ENCODE peak calls at places on chromosomes 12 and 14, in ten cellular contexts. B, Q, C, Y, M, K, O, V, L and U are unnamed samples.

GRCh38 chr12:121053706-121054105 is 14.7 kb upstream of the OASL start:
- DNase-seq in B (no peak), L (no peak), V (no peak), Q (no peak), M (no peak), Y (no peak), C (no peak), O (no peak), K (no peak), U (no peak)

GRCh38 chr12:16520328-16520727 is 85.6 kb downstream of the LMO3 start:
- DNase-seq in V (no peak), C (no peak), B (no peak), K (no peak), L (no peak), M (no peak), O (no peak), Q (no peak), Y (no peak), U (no peak)

GRCh38 chr14:54642950-54643695 is 76.2 kb downstream of the SAMD4A start:
- DNase-seq in V (no peak), Y (no peak), K (no peak), C (peak), Q (no peak), M (no peak), L (no peak), O (peak), B (no peak), U (no peak)

GRCh38 chr12:54251667-54252284 is 28.1 kb downstream of the CBX5 start:
- DNase-seq in M (no peak), K (peak), Q (peak), L (no peak), O (peak), V (no peak), Y (no peak), C (peak), B (no peak), U (no peak)

GRCh38 chr12:11834104-11834812 is 184.8 kb downstream of the ETV6 start:
- DNase-seq in Q (no peak), L (no peak), B (no peak), M (no peak), C (peak), K (no peak), O (peak), Y (no peak), V (no peak), U (no peak)

GRCh38 chr12:41202051-41202450 is 13.9 kb downstream of the PDZRN4 start:
- DNase-seq in B (no peak), C (no peak), L (no peak), Y (no peak), V (no peak), M (no peak), O (no peak), K (no peak), Q (no peak), U (no peak)

GRCh38 chr14:80456200-80456599 is 244.9 kb upstream of the DIO2 start:
- DNase-seq in M (no peak), L (no peak), V (no peak), Y (no peak), C (peak), B (no peak), Q (no peak), O (peak), K (no peak), U (no peak)

GRCh38 chr12:95605875-95606274 is 54.6 kb upstream of the USP44 start:
- DNase-seq in O (peak), C (no peak), L (no peak), Q (no peak), M (no peak), V (no peak), Y (no peak), B (no peak), K (no peak), U (no peak)

GRCh38 chr14:95561001-95561412 is 26.2 kb downstream of the GLRX5 start:
- DNase-seq in M (peak), K (peak), V (peak), O (peak), Q (peak), C (peak), L (peak), B (peak), Y (peak), U (peak)

GRCh38 chr12:67452119-67452805 is 183.1 kb downstream of the CAND1 start:
- DNase-seq in V (no peak), C (no peak), B (no peak), L (no peak), Q (no peak), Y (no peak), M (no peak), O (no peak), K (no peak), U (no peak)

GRCh38 chr12:73547421-73547820 is 990.2 kb upstream of the ATXN7L3B start:
- DNase-seq in L (no peak), B (no peak), K (no peak), V (no peak), Y (no peak), C (peak), M (no peak), Q (no peak), O (no peak), U (no peak)

GRCh38 chr12:47818701-47819543 is 781 bp downstream of the HDAC7 start:
- DNase-seq in Q (peak), K (peak), Y (peak), L (peak), V (no peak), M (peak), C (no peak), O (peak), B (peak), U (no peak)

GRCh38 chr12:132246997-132247717 is 82.2 kb downstream of the GALNT9 start:
- DNase-seq in Q (no peak), C (no peak), L (peak), V (no peak), O (no peak), B (peak), M (no peak), Y (no peak), K (no peak), U (no peak)

GRCh38 chr14:50007123-50007903 is 109.1 kb downstream of the VCPKMT start:
- DNase-seq in B (no peak), C (no peak), V (no peak), K (no peak), M (peak), Y (no peak), L (no peak), Q (peak), O (no peak), U (no peak)

GRCh38 chr12:127241056-127241830 is 1025.7 kb upstream of the TMEM132C start:
- DNase-seq in M (no peak), Y (no peak), K (no peak), O (peak), B (no peak), C (peak), Q (no peak), V (no peak), L (no peak), U (no peak)

GRCh38 chr12:124395986-124396385 is 101.1 kb downstream of the RFLNA start:
- DNase-seq in Q (no peak), M (no peak), B (no peak), Y (no peak), K (no peak), L (no peak), C (no peak), O (no peak), V (no peak), U (no peak)

GRCh38 chr12:92503029-92503931 is 199.5 kb upstream of the PLEKHG7 start:
- DNase-seq in V (no peak), L (no peak), B (no peak), Y (peak), O (no peak), Q (no peak), M (no peak), C (peak), K (no peak), U (no peak)

GRCh38 chr12:83245156-83245555 is 558.5 kb downstream of the TMTC2 start:
- DNase-seq in Q (no peak), O (no peak), M (no peak), Y (no peak), K (no peak), L (no peak), C (no peak), B (no peak), V (no peak), U (no peak)

GRCh38 chr12:31591308-31591901 is 469 bp upstream of the DENND5B start:
- DNase-seq in Q (peak), K (no peak), V (no peak), Y (peak), M (no peak), L (peak), C (peak), O (peak), B (no peak), U (no peak)

DNA sequence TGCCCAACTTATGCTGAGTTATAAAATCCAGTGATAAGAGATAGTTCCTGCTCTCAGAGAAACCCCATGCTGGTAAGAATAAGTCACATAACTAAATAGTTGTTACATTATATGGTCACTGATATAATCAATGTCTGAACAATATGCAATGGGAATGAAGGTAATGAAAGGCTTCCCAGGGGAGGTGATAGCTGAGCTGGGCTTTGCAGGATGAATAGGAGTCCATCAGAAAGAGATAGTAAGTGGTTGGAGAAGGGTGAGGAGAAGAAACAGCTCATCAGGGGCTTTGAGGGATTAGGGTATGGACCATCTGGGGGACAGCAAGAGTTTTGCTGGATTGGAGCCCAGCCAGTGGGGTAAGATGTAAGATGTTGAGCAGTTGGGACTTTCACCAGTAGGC is 266.7 kb upstream of the CRY1 start:
- DNase-seq in V (no peak), L (no peak), Q (no peak), K (no peak), C (no peak), Y (no peak), O (no peak), M (no peak), B (no peak), U (no peak)
- H3K4me3 ChIP-seq in V (no peak), L (no peak), Q (no peak), K (no peak), C (no peak), Y (no peak), O (no peak), M (no peak), B (no peak), U (no peak)

DNA sequence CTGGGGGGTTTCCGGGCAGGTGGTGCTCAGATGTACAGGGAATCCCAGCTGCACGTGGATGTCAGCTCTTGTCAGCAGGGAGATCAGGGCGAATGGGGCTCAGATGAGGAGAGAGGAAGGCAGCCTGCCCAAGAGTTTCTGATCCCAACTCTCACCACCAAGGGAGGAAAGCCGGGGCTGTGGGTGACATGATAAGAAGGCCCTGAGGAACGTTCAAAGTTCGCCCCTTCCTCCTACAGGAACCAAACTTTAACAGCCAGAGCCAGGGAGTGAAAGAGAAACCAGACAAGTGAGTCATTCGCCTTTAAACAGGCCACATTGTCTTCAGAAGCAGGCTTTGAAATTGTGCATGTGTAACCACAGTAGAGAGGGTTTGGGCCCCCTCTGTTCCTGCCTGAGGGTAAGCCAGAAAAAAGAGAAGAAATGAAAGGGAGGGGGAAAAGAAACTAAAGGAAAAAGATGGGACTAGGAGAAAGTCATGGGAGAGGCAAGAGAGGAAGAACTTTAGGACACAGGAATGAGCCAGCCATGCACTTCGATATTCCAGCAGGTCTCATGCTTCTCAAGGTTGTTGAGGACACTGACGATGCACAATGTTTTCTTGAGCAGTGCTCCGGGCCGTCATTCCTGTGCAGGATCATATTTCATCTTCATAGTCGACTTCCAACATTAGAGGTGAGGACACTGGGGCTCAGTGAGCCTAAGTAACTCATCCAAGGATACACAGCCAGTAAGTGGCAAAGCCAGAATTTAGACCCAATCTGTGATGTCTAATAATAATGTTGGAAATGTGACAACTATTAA is 691.4 kb upstream of the TBX3 start:
- DNase-seq in K (no peak), V (no peak), Q (no peak), B (no peak), Y (no peak), C (peak), O (peak), M (no peak), L (no peak), U (no peak)
- H3K4me3 ChIP-seq in K (no peak), V (no peak), Q (no peak), B (no peak), Y (no peak), C (no peak), O (no peak), M (no peak), L (no peak), U (no peak)

GRCh38 chr14:40733206-40733605 is 873.5 kb upstream of the LRFN5 start:
- DNase-seq in M (no peak), L (no peak), Q (no peak), B (no peak), Y (no peak), V (no peak), C (no peak), O (no peak), K (no peak), U (no peak)
- H3K4me3 ChIP-seq in M (no peak), L (no peak), Q (no peak), B (no peak), Y (no peak), V (no peak), C (no peak), O (no peak), K (no peak), U (no peak)

GRCh38 chr12:57219205-57219992 is 2.8 kb downstream of the NXPH4 start:
- DNase-seq in Q (no peak), K (no peak), M (no peak), C (no peak), B (no peak), O (no peak), Y (no peak), V (no peak), L (no peak), U (no peak)

GRCh38 chr12:57219993-57220728 is 3.6 kb downstream of the NXPH4 start:
- DNase-seq in K (no peak), L (no peak), O (no peak), V (no peak), B (no peak), Y (no peak), C (no peak), Q (no peak), M (no peak), U (no peak)

GRCh38 chr12:57216014-57216891 is at the start of gene NXPH4:
- DNase-seq in V (no peak), Q (peak), B (no peak), M (peak), L (no peak), K (peak), O (no peak), C (no peak), Y (peak), U (no peak)

GRCh38 chr12:57216931-57217871 is 607 bp downstream of the NXPH4 start:
- DNase-seq in C (no peak), Q (peak), Y (no peak), K (no peak), O (no peak), B (no peak), L (no peak), M (no peak), V (no peak), U (peak)

GRCh38 chr12:57218030-57218853 is 1.6 kb downstream of the NXPH4 start:
- DNase-seq in K (no peak), B (no peak), V (no peak), Q (no peak), Y (no peak), L (no peak), C (no peak), O (no peak), M (no peak), U (no peak)
- H3K4me3 ChIP-seq in K (no peak), B (no peak), V (peak), Q (no peak), Y (no peak), L (no peak), C (no peak), O (no peak), M (no peak), U (no peak)

GRCh38 chr14:55963295-55963694 is 154.9 kb upstream of the PELI2 start:
- DNase-seq in L (no peak), O (no peak), C (no peak), K (no peak), Y (no peak), M (no peak), Q (no peak), V (no peak), B (no peak), U (no peak)

GRCh38 chr14:55954108-55954507 is 164.1 kb upstream of the PELI2 start:
- DNase-seq in B (no peak), O (no peak), Y (no peak), V (no peak), L (no peak), K (no peak), M (no peak), C (no peak), Q (no peak), U (no peak)

GRCh38 chr14:55955175-55955574 is 163.0 kb upstream of the PELI2 start:
- DNase-seq in Y (no peak), K (no peak), V (no peak), O (no peak), C (no peak), M (no peak), Q (no peak), B (no peak), L (no peak), U (no peak)

DNA sequence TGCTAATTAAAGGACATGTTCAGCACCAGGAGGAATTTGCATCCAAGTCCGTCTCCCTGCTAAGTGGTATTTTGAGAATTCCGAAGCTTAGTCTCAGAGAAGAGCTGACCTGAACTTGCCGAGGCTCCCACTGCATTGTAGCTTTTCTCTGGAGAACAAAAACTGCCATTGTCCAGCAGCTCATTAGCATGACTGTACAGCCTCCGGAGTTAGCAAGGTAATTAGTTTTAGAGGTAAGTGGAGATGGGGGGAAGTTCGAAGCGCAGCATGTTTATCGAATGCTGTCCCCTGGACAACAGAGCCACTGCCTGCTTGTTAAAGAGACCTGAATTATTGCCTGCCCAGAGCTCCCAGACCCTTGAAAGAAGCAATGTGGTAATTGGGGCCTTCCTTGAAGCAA is 160.3 kb upstream of the PELI2 start:
- DNase-seq in C (no peak), L (no peak), Y (no peak), M (no peak), B (no peak), Q (no peak), K (no peak), O (no peak), V (no peak), U (no peak)
- H3K4me3 ChIP-seq in C (no peak), L (no peak), Y (no peak), M (no peak), B (no peak), Q (no peak), K (no peak), O (no peak), V (no peak), U (no peak)